ENCODE peak calls at places on chromosomes 7 and 10, in five cellular contexts. D is foreskin fibroblast, L is fibroblast of lung, W is adrenal gland, P is stomach. C is an unnamed sample.

GRCh38 chr10:114491933-114492332 is 87.6 kb upstream of the AFAP1L2 start:
- DNase-seq in W (peak; percentile 40), P (no peak), L (peak; percentile 45), D (no peak), C (no peak)

GRCh38 chr10:35933940-35934636 is 292.0 kb upstream of the FZD8 start:
- DNase-seq in L (no peak), D (no peak), W (no peak), P (no peak), C (no peak)

GRCh38 chr10:91163269-91163708 is 57.2 kb upstream of the PCGF5 start:
- DNase-seq in L (peak; percentile 59), P (peak; percentile 61), D (peak; percentile 76), W (peak; percentile 67), C (peak; percentile 55)

GRCh38 chr10:36764823-36765222 is 360.6 kb upstream of the ANKRD30A start:
- DNase-seq in D (no peak), L (no peak), P (no peak), W (no peak), C (no peak)

GRCh38 chr10:132516771-132517725 is 20.5 kb upstream of the INPP5A start:
- DNase-seq in W (peak; percentile 99), L (peak; percentile 96), D (peak; percentile 99), P (peak; percentile 87), C (peak; percentile 86)

GRCh38 chr7:2151235-2151634 is 81.5 kb downstream of the MAD1L1 start:
- DNase-seq in P (no peak), W (no peak), L (no peak), D (peak; percentile 46), C (no peak)

GRCh38 chr10:32953277-32953927 is 4.6 kb downstream of the ITGB1 start:
- DNase-seq in P (no peak), W (no peak), D (no peak), L (no peak), C (no peak)

GRCh38 chr7:15839415-15840100 is 153.1 kb upstream of the MEOX2 start:
- DNase-seq in D (peak; percentile 54), P (no peak), W (peak; percentile 21), L (no peak), C (no peak)

GRCh38 chr7:26388256-26388655 is 96.6 kb downstream of the SNX10 start:
- DNase-seq in P (no peak), D (no peak), L (no peak), W (no peak), C (no peak)

GRCh38 chr7:133742709-133743538 is 384.2 kb upstream of the LRGUK start:
- DNase-seq in L (peak; percentile 13), P (no peak), W (no peak), D (peak; percentile 50), C (no peak)

GRCh38 chr10:80540644-80541143 is 3.0 kb downstream of the SH2D4B start:
- DNase-seq in L (no peak), D (no peak), W (no peak), P (no peak), C (peak; percentile 17)

GRCh38 chr10:98308602-98309365 is 40.8 kb upstream of the LOXL4 start:
- DNase-seq in L (no peak), P (no peak), W (no peak), D (no peak), C (no peak)

GRCh38 chr10:6781133-6781770 is 201.2 kb upstream of the PRKCQ start:
- DNase-seq in L (no peak), D (no peak), W (no peak), P (no peak), C (no peak)
- H3K4me3 ChIP-seq in L (no peak overlapping the region), D (no peak overlapping the region), W (no peak overlapping the region), P (no peak overlapping the region), C (no peak overlapping the region)

DNA sequence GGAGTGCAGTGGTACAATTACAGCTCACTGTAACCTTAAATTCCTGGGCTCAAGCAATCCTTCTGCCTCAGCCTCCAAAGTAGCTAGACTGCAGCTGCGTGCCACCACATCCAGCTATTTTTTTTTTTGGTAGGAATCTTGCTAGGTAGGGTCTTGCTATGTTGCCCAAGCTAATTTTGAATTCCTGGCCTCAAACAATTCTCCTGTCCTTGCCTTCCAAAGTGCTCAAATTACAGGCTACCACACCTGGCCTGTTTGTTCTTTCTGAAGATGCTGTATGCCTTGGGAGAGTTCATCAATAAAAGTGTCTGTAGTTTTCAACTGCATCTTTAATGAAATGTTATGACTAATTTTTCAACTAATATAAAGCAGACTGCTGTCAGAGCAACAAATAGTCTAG is 452 bp downstream of the SAMD9 start:
- DNase-seq in L (peak; percentile 1), P (no peak), W (no peak), D (no peak), C (no peak)
- H3K4me3 ChIP-seq in L (peak overlapping the region; percentile 76), P (peak overlapping the region; percentile 34), W (no peak overlapping the region), D (peak overlapping the region; percentile 49), C (peak overlapping the region; percentile 26)

DNA sequence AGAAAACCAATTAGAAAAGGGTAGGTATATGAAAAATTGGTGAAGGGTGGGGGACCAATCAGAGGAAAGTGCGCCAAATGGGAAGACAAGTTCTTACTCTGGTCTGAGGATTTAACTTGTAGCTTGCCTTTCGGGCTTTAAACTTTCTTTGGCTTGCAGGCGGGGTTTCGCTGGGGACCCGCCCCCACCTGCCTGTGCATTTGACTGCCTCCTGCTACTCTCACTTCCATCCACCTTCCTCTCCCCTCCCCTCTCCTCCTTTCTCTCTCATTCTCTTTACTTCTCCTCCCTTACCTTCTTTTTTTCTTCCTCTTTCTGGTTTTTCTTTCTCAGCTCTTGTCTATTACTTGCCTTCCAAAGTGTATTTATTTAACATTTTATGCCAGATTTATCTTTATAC is 278.8 kb downstream of the DNAJB9 start:
- DNase-seq in L (no peak), W (no peak), D (no peak), P (no peak), C (no peak)
- H3K4me3 ChIP-seq in L (no peak overlapping the region), W (no peak overlapping the region), D (no peak overlapping the region), P (no peak overlapping the region), C (no peak overlapping the region)

DNA sequence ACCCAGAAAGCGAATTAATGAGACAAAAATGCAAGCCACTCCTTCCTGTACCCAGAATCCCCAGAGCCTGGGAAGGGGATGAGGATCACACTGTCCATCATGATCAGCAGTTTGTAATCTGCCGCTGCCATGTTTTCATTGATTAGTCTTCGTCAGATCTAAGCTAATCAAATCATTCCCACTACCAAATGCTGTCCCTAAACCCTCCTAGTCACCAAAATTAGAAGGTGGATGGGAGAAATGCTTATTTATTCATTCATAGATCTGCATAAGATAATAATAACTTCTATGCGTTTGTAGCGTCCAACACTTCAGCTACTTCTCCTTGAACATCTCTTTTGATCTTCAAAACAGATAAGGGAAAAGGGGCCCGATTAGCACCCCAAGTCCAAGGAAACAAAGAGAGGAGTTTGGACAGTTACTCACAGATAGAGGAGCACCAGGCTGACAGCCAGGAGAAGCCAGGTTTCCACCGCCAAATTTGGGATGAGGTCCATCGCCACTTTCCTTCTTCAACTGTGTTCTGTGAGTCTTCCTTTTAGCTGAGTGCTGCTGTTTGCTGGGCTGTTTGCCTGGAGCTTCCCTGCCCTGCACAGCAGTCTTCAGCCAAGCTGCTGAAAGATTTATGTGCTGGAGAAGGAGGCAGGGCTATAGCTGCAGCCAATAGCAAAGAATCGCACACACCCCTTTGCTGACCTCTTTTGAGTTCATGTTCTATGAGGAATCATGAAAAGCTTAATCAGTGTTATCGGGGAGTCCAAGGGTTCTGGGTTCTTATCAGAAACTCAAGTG is at the start of gene CYP3A5:
- DNase-seq in W (peak; percentile 84), P (peak; percentile 80), D (peak; percentile 80), L (no peak), C (peak; percentile 85)
- H3K4me3 ChIP-seq in W (no peak within 1 kb of the TSS), P (peak within 1 kb of the TSS; percentile 33), D (no peak within 1 kb of the TSS), L (peak within 1 kb of the TSS; percentile 34), C (peak within 1 kb of the TSS; percentile 32)

GRCh38 chr7:139775829-139776266 is 1.9 kb downstream of the HIPK2 start:
- DNase-seq in D (peak; percentile 87), L (peak; percentile 71), P (peak; percentile 80), W (peak; percentile 54), C (peak; percentile 82)
- H3K4me3 ChIP-seq in D (peak overlapping the region; percentile 73), L (peak overlapping the region; percentile 100), P (peak overlapping the region; percentile 92), W (no peak overlapping the region), C (peak overlapping the region; percentile 65)

C was measured in colonic mucosa.